ENCODE peak calls at places on chromosomes 3 and 15, in five cellular contexts. L, X, F, E and A are unnamed samples.

GRCh38 chr3:60992395-60992794 is 258.9 kb downstream of the FHIT start:
- DNase-seq in X (no peak), F (no peak), L (no peak), E (no peak), A (no peak)

GRCh38 chr15:50968353-50968752 is 59.9 kb downstream of the AP4E1 start:
- DNase-seq in E (no peak), X (no peak), L (no peak), F (no peak), A (no peak)

GRCh38 chr3:94069242-94069813 is 6.5 kb downstream of the NSUN3 start:
- DNase-seq in L (no peak), X (no peak), E (peak; percentile 49), F (peak; percentile 27), A (no peak)

GRCh38 chr3:147191795-147192385 is 214.5 kb downstream of the ZIC4 start:
- DNase-seq in F (no peak), L (no peak), E (peak; percentile 48), X (no peak), A (peak; percentile 51)

GRCh38 chr3:78967061-78967460 is 800.7 kb downstream of the ROBO1 start:
- DNase-seq in F (no peak), E (no peak), X (no peak), L (no peak), A (no peak)

GRCh38 chr15:66080791-66081475 is 172.6 kb downstream of the MEGF11 start:
- DNase-seq in E (no peak), X (peak; percentile 17), L (no peak), F (no peak), A (no peak)

GRCh38 chr15:84944861-84945260 is 36.8 kb upstream of the PDE8A start:
- DNase-seq in E (no peak), X (no peak), F (no peak), L (no peak), A (no peak)

GRCh38 chr3:124510290-124510689 is 220.0 kb upstream of the UMPS start:
- DNase-seq in L (no peak), X (no peak), F (no peak), E (no peak), A (no peak)

GRCh38 chr3:159629329-159630084 is 359.1 kb upstream of the IL12A start:
- DNase-seq in F (no peak), X (no peak), L (no peak), E (no peak), A (no peak)

GRCh38 chr15:68619303-68619698 is 40.5 kb downstream of the CORO2B start:
- DNase-seq in X (no peak), L (no peak), E (no peak), F (no peak), A (no peak)

GRCh38 chr3:8458711-8459110 is 42.9 kb upstream of the LMCD1 start:
- DNase-seq in L (no peak), F (no peak), E (no peak), X (no peak), A (no peak)

GRCh38 chr3:119352235-119352634 is 58.1 kb downstream of the ARHGAP31 start:
- DNase-seq in F (peak; percentile 3), E (no peak), L (no peak), X (no peak), A (no peak)

GRCh38 chr3:123258811-123259420 is 57.2 kb downstream of the SEC22A start:
- DNase-seq in X (no peak), F (peak; percentile 7), E (peak; percentile 60), L (no peak), A (peak; percentile 64)

GRCh38 chr3:73292241-73292640 is 230.8 kb downstream of the EBLN2 start:
- DNase-seq in L (no peak), E (no peak), F (no peak), X (no peak), A (no peak)

GRCh38 chr3:141659821-141660597 is 78.1 kb upstream of the RNF7 start:
- DNase-seq in F (no peak), E (peak; percentile 44), L (no peak), X (peak; percentile 83), A (no peak)

GRCh38 chr15:49844390-49844789 is 223.5 kb downstream of the DTWD1 start:
- DNase-seq in L (no peak), F (no peak), E (no peak), X (no peak), A (no peak)

GRCh38 chr3:13571264-13571663 is 22.3 kb downstream of the FBLN2 start:
- DNase-seq in X (no peak), E (no peak), F (no peak), L (no peak), A (no peak)

GRCh38 chr3:58526124-58526957 is 10.6 kb downstream of the ACOX2 start:
- DNase-seq in L (peak; percentile 81), F (no peak), E (no peak), X (no peak), A (no peak)

GRCh38 chr15:87357608-87358007 is 898.9 kb downstream of the NTRK3 start:
- DNase-seq in L (no peak), F (no peak), X (no peak), E (no peak), A (no peak)

DNA sequence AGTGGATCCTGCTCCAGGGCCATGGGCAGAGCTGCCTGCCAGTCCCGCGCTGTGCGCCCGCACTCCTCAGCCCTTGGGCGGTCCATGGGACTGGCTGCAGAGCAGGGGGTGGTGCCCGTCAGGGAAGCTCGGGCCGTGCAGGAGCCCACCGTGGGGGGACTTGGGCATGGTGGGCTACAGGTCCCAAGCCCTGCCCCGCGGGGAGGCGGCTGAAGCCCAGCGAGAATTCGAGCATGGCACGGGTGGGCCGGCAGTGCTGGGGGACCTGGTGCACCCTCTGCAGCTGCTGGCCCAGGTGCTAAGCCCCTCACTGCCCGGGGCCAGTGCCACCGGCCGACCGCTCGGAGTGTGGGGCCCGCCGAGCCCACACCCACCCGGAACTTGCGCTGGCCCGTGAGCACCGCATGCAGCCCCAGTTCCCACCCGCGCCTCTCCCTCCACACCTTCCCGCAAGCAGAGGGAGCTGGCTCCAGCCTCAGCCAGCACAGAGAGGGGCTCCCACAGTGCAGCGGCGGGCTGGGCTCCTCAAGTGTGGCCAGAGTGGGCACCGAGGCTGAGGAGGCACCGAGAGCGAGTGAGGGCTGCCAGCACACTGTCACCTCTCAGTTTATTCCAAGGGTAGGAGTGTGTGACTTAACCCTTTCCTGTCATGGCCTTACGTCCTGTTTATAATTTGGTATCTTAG is 129.3 kb downstream of the TMEM108 start:
- DNase-seq in L (no peak), E (no peak), X (no peak), F (no peak), A (no peak)
- H3K4me3 ChIP-seq in L (no peak overlapping the region), E (no peak overlapping the region), X (no peak overlapping the region), F (no peak overlapping the region), A (no peak overlapping the region)

DNA sequence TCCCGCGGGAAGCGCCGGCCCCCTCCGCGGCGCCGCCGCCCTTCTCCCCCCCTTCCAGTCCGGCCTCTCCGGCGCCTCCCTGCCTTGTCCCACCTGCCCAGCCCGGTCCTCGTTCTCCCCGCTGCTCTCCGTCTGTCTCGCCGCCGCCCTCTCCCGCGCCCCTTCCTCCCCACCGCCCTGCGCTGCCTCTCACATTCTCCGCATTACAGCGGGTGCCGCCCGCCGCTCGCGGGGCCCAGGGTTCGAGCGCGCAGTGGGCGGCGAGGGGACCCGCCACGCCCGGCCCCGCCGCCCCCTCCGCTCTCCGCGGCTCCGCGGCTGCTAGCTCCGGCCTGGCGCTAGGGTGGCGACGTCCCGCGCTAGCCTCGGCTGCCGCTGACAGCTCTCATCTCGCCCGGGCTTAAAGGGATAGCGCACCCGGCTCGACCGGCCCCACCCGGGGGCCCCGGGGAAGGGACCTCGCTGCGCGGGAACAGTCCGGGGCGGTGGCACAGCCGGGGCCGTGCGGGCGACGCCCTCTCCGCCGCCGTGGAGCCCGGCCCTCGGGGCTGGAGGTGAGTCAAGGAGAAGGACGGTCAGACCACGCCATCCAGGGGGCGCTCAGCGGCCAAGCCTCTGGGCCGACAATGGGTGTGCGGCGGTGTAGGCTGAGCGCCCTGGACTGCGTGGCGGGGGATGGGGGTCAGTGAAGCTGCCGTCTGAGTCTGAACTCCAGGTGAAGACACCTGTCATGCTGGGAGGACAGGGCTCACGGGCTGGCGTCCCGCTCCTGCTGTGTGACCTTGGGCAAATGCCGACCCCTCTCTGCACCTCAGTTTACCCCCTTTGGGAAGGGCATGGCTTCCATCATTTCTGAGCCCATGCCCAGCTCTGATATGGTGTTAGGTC is 187.4 kb upstream of the LINGO1 start:
- DNase-seq in E (peak; percentile 68), L (no peak), F (no peak), X (no peak), A (no peak)
- H3K4me3 ChIP-seq in E (peak overlapping the region; percentile 46), L (peak overlapping the region; percentile 51), F (no peak overlapping the region), X (no peak overlapping the region), A (no peak overlapping the region)

DNA sequence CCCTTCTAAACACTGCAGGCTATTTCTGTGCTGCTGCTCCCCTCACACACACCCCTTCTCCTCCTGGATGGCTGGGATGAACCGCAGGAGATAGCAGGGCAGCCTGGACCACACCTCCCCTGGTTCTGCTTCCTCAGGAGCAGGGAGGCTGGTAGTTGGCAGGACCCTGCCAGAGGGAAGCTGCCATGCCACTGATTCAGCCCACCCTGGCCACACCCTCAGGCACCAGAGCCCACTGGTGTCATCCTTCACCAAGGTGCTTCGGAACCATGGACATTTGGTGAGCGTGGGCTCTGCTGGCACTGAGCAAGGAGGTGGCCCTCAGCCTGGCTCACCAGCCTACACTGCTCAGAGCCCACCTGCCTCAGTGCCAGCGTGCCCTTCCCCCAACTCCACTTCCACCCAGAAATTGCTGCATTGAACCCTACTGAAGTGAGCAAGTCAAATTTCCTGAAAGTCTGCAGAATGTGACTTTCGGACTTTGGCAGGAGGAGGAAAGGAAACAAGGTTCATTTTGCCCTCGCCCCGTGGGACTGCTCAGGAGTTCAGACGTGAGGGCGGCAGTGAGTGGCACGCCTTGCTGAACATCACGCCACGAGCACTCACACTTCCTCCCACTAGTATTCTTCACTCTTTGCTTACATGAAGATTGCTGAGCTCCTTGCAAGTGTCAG is 26.3 kb downstream of the BMF start:
- DNase-seq in F (no peak), X (no peak), L (no peak), E (no peak), A (no peak)
- H3K4me3 ChIP-seq in F (no peak overlapping the region), X (peak overlapping the region; percentile 37), L (peak overlapping the region; percentile 41), E (no peak overlapping the region), A (no peak overlapping the region)

GRCh38 chr3:52298147-52299098 is 10.8 kb downstream of the GLYCTK start:
- DNase-seq in X (no peak), E (no peak), F (no peak), L (no peak), A (no peak)

GRCh38 chr3:52297242-52298146 is 9.9 kb downstream of the GLYCTK start:
- DNase-seq in E (no peak), L (no peak), F (no peak), X (no peak), A (no peak)

GRCh38 chr3:52299247-52299657 is 11.6 kb downstream of the GLYCTK start:
- DNase-seq in X (no peak), F (no peak), L (no peak), E (no peak), A (no peak)

GRCh38 chr3:52301042-52301441 is 13.4 kb downstream of the GLYCTK start:
- DNase-seq in X (no peak), F (no peak), E (no peak), L (no peak), A (no peak)

GRCh38 chr3:52299815-52300611 is 12.4 kb downstream of the GLYCTK start:
- DNase-seq in L (no peak), F (no peak), E (no peak), X (peak; percentile 79), A (no peak)
- H3K4me3 ChIP-seq in L (no peak overlapping the region), F (no peak overlapping the region), E (no peak overlapping the region), X (no peak overlapping the region), A (no peak overlapping the region)

GRCh38 chr15:72227720-72228119 is 3.3 kb downstream of the PKM start:
- DNase-seq in E (no peak), X (no peak), F (no peak), L (no peak), A (no peak)
- H3K4me3 ChIP-seq in E (peak overlapping the region; percentile 98), X (peak overlapping the region; percentile 100), F (peak overlapping the region; percentile 20), L (peak overlapping the region; percentile 92), A (peak overlapping the region; percentile 93)